ENCODE peak calls at places on chromosomes 1 and 21, in five cellular contexts. J is lung; G is CD4-positive, alpha-beta T cell; B is psoas muscle; N is ovary. H is an unnamed sample.

GRCh38 chr21:45638707-45639106 is 4.8 kb upstream of the PCBP3 start:
- DNase-seq in N (no peak), G (no peak), B (no peak), J (no peak), H (no peak)

GRCh38 chr1:230797376-230798186 is 50.4 kb downstream of the CAPN9 start:
- DNase-seq in B (peak; percentile 42), G (no peak), J (peak; percentile 54), N (peak; percentile 71), H (peak; percentile 56)

GRCh38 chr1:154219511-154219910 is 1.2 kb upstream of the UBAP2L start:
- DNase-seq in G (no peak), B (no peak), N (no peak), J (no peak), H (no peak)

GRCh38 chr1:68339505-68339904 is 107.2 kb upstream of the WLS start:
- DNase-seq in N (no peak), G (no peak), B (no peak), J (no peak), H (no peak)

GRCh38 chr1:100894622-100895539 is at the start of gene EXTL2:
- DNase-seq in B (peak; percentile 84), N (peak; percentile 75), J (peak; percentile 90), G (peak; percentile 45), H (peak; percentile 91)

GRCh38 chr1:32101233-32101681 is 6.6 kb upstream of the KPNA6 start:
- DNase-seq in J (no peak), B (no peak), N (no peak), G (no peak), H (no peak)

GRCh38 chr1:163650624-163651023 is 328.9 kb downstream of the NUF2 start:
- DNase-seq in G (no peak), J (no peak), B (no peak), N (no peak), H (no peak)

GRCh38 chr1:46394108-46394871 is at the start of gene FAAH:
- DNase-seq in N (peak; percentile 71), J (peak; percentile 76), B (peak; percentile 74), G (peak; percentile 20), H (peak; percentile 77)

GRCh38 chr1:3068400-3069361 is at the start of gene PRDM16:
- DNase-seq in N (peak; percentile 63), B (peak; percentile 21), J (no peak), G (no peak), H (peak; percentile 74)

GRCh38 chr1:91768786-91769697 is 116.9 kb downstream of the TGFBR3 start:
- DNase-seq in N (no peak), B (no peak), J (no peak), G (no peak), H (no peak)

GRCh38 chr1:221517961-221518360 is 223.9 kb downstream of the DUSP10 start:
- DNase-seq in N (no peak), J (no peak), B (no peak), G (no peak), H (no peak)

GRCh38 chr1:156497078-156497742 is 3.4 kb downstream of the MEF2D start:
- DNase-seq in G (no peak), J (no peak), N (peak; percentile 26), B (no peak), H (no peak)

GRCh38 chr1:26784023-26784871 is 3.5 kb upstream of the PIGV start:
- DNase-seq in N (peak; percentile 87), J (peak; percentile 76), G (no peak), B (no peak), H (peak; percentile 86)

GRCh38 chr1:113929750-113930498 is 800 bp downstream of the HIPK1 start:
- DNase-seq in J (peak; percentile 57), G (peak; percentile 29), B (peak; percentile 54), N (peak; percentile 68), H (peak; percentile 74)

GRCh38 chr1:108057536-108057935 is 92.6 kb upstream of the VAV3 start:
- DNase-seq in B (peak; percentile 22), N (no peak), G (no peak), J (peak; percentile 54), H (peak; percentile 75)

GRCh38 chr1:99969260-99969728 is 502 bp upstream of the SLC35A3 start:
- DNase-seq in N (no peak), J (no peak), G (no peak), B (no peak), H (no peak)

GRCh38 chr21:25370311-25370744 is 237.0 kb downstream of the MRPL39 start:
- DNase-seq in G (no peak), B (no peak), N (no peak), J (no peak), H (no peak)

GRCh38 chr1:50027794-50028193 is 4.0 kb upstream of the AGBL4 start:
- DNase-seq in G (no peak), J (no peak), B (no peak), N (no peak), H (no peak)

GRCh38 chr1:213984387-213985180 is 3.2 kb upstream of the PROX1 start:
- DNase-seq in N (no peak), G (no peak), J (no peak), B (no peak), H (no peak)

GRCh38 chr1:31241321-31241720 is 1.6 kb upstream of the NKAIN1 start:
- DNase-seq in B (no peak), N (no peak), G (no peak), J (no peak), H (no peak)

GRCh38 chr1:185787238-185787637 is 53.0 kb downstream of the HMCN1 start:
- DNase-seq in B (no peak), J (no peak), G (no peak), N (no peak), H (no peak)

GRCh38 chr1:27374687-27375086 is at the start of gene FCN3:
- DNase-seq in G (no peak), J (no peak), B (no peak), N (no peak), H (no peak)

GRCh38 chr1:152515454-152515823 is 1.2 kb downstream of the CRCT1 start:
- DNase-seq in B (no peak), J (no peak), N (peak; percentile 32), G (no peak), H (no peak)

GRCh38 chr21:39062196-39062900 is 120.9 kb downstream of the PSMG1 start:
- DNase-seq in N (no peak), G (no peak), J (no peak), B (no peak), H (no peak)

GRCh38 chr1:153386500-153386901 is 4.4 kb downstream of the S100A8 start:
- DNase-seq in B (peak; percentile 39), J (peak; percentile 58), N (no peak), G (no peak), H (peak; percentile 77)

GRCh38 chr1:173406783-173407230 is 70.3 kb upstream of the PRDX6 start:
- DNase-seq in N (no peak), G (no peak), B (no peak), J (no peak), H (no peak)

GRCh38 chr1:87794788-87795614 is 466.3 kb downstream of the LMO4 start:
- DNase-seq in B (no peak), J (no peak), G (no peak), N (no peak), H (no peak)

GRCh38 chr1:1567152-1567830 is 7.4 kb downstream of the SSU72 start:
- DNase-seq in J (no peak), N (no peak), G (no peak), B (peak; percentile 35), H (no peak)

GRCh38 chr1:204889681-204890373 is 19.2 kb downstream of the NFASC start:
- DNase-seq in G (no peak), N (no peak), J (no peak), B (no peak), H (no peak)

GRCh38 chr1:43440358-43440757 is 13.4 kb downstream of the HYI start:
- DNase-seq in J (no peak), N (peak; percentile 22), B (no peak), G (no peak), H (peak; percentile 48)

GRCh38 chr1:115331531-115332331 is 6.3 kb downstream of the NGF start:
- DNase-seq in B (no peak), N (no peak), G (no peak), J (no peak), H (no peak)

DNA sequence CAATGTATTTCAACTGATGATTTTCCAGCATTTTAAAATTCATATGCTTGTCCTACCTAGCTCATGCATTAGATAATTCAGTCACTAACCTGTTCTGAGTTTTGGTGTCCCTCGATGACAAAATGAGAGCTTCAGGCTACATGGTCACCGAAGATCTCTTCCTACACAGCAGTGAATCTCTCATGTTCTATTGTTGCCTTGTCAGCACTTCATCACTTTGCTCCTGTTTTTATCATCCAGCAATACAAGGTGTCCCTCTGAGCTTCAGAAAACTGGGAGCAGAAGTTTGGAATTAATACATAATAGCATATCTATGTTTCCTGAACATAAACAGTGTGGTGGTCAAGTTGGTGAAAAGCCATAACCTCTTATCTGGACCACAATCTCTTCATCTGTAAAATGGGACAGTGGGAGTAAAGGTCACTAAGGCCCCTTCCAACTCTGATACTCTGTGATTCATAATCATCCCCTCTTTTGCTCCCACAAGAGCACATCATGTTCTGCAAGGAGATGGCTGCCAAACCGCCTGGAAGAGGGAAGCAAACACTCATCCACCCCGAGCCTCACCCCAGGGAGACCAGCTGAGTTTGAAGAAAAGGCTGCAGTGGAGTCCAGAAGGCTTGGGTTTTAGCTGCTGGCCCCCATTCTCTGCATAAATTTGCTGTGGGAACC is 137.9 kb upstream of the F3 start:
- DNase-seq in B (peak; percentile 83), N (no peak), J (peak; percentile 38), G (no peak), H (peak; percentile 88)
- H3K27ac ChIP-seq in B (no peak overlapping the region), N (no peak overlapping the region), J (no peak overlapping the region), G (no peak overlapping the region), H (peak overlapping the region; percentile 4)

GRCh38 chr21:17554120-17554519 is 41.3 kb downstream of the CXADR start:
- DNase-seq in N (no peak), G (no peak), B (no peak), J (no peak), H (no peak)

GRCh38 chr21:17552410-17552809 is 39.6 kb downstream of the CXADR start:
- DNase-seq in J (no peak), G (no peak), B (no peak), N (no peak), H (no peak)

GRCh38 chr21:17550671-17551308 is 37.9 kb downstream of the CXADR start:
- DNase-seq in B (no peak), G (no peak), N (no peak), J (no peak), H (no peak)

GRCh38 chr21:17542371-17542992 is 29.6 kb downstream of the CXADR start:
- DNase-seq in N (no peak), J (no peak), G (no peak), B (no peak), H (no peak)

GRCh38 chr21:17548262-17548661 is 35.4 kb downstream of the CXADR start:
- DNase-seq in B (no peak), N (no peak), G (no peak), J (no peak), H (no peak)
- H3K27ac ChIP-seq in B (no peak overlapping the region), N (no peak overlapping the region), G (no peak overlapping the region), J (no peak overlapping the region), H (no peak overlapping the region)

DNA sequence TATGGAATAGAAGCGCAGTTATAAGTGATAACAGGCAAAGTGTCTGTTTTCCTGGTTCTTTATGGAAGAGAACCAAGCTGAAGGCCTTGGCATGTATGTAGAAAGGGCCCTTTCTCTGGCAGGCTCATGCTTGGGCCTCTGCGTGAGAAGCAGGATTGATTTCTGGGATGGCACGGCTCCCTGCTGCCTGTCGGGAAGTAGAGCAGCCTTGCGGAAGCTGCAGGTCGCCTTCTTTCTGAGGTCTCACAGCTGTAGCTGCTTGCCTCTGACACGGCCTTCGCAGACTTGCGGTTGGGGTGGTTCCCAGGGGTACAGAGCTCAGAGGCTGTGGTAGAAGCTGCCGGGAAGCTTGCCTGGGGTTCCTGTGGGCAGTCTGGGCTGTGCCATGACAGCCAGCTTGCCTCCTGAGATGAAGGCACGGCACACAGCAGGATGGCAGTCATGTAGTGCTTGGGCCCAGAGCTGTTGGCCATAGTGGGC is 39.4 kb downstream of the TRAPPC10 start:
- DNase-seq in G (no peak), N (peak; percentile 73), B (peak; percentile 33), J (no peak), H (peak; percentile 49)
- H3K27ac ChIP-seq in G (no peak overlapping the region), N (no peak overlapping the region), B (peak overlapping the region; percentile 81), J (peak overlapping the region; percentile 78), H (no peak overlapping the region)

GRCh38 chr1:40645110-40645680 is 20.3 kb downstream of the RIMS3 start:
- DNase-seq in N (no peak), G (no peak), B (no peak), J (no peak), H (no peak)
- H3K27ac ChIP-seq in N (no peak overlapping the region), G (no peak overlapping the region), B (no peak overlapping the region), J (no peak overlapping the region), H (no peak overlapping the region)

H was measured in tibial artery.